ENCODE peak calls at places on chromosomes 11 and 22, in five cellular contexts. X, O, G, F and H are unnamed samples.

GRCh38 chr11:128018692-128019091 is 568.7 kb downstream of the ETS1 start:
- DNase-seq in X (no peak), O (no peak), G (no peak), F (no peak), H (no peak)

GRCh38 chr11:34105957-34106504 is 602 bp downstream of the NAT10 start:
- DNase-seq in X (no peak), O (no peak), G (no peak), F (peak), H (no peak)

GRCh38 chr11:129237456-129237855 is 45.3 kb upstream of the ARHGAP32 start:
- DNase-seq in X (no peak), O (no peak), G (no peak), F (no peak), H (no peak)

GRCh38 chr11:7437706-7438105 is 47.6 kb upstream of the OLFML1 start:
- DNase-seq in X (no peak), O (no peak), G (no peak), F (no peak), H (no peak)

GRCh38 chr22:46457502-46458488 is 79.6 kb downstream of the CELSR1 start:
- DNase-seq in X (no peak), O (no peak), G (peak), F (no peak), H (no peak)

GRCh38 chr11:72930011-72930410 is 115.8 kb downstream of the ATG16L2 start:
- DNase-seq in X (no peak), O (no peak), G (no peak), F (no peak), H (peak)

GRCh38 chr11:2976289-2977063 is 15.7 kb downstream of the NAP1L4 start:
- DNase-seq in X (no peak), O (no peak), G (no peak), F (no peak), H (no peak)

GRCh38 chr11:20647976-20648565 is 21.3 kb upstream of the NELL1 start:
- DNase-seq in X (peak), O (peak), G (peak), F (peak), H (peak)

GRCh38 chr11:70087446-70088167 is 9.5 kb downstream of the ANO1 start:
- DNase-seq in X (no peak), O (no peak), G (no peak), F (no peak), H (no peak)

GRCh38 chr11:78427615-78428272 is 10.1 kb upstream of the GAB2 start:
- DNase-seq in X (no peak), O (no peak), G (no peak), F (no peak), H (no peak)

GRCh38 chr11:111510311-111510710 is 1.9 kb downstream of the BTG4 start:
- DNase-seq in X (no peak), O (no peak), G (no peak), F (no peak), H (no peak)

GRCh38 chr11:236774-237767 is at the start of gene PSMD13:
- DNase-seq in X (peak), O (peak), G (peak), F (no peak), H (peak)

GRCh38 chr11:22216940-22217339 is 24.1 kb downstream of the ANO5 start:
- DNase-seq in X (no peak), O (no peak), G (no peak), F (no peak), H (no peak)

GRCh38 chr22:19870153-19871022 is 15.7 kb upstream of the GNB1L start:
- DNase-seq in X (no peak), O (no peak), G (no peak), F (no peak), H (no peak)

GRCh38 chr11:106156290-106156937 is 79.0 kb downstream of the AASDHPPT start:
- DNase-seq in X (peak), O (peak), G (peak), F (peak), H (peak)

GRCh38 chr22:28935713-28936112 is 52.3 kb downstream of the ZNRF3 start:
- DNase-seq in X (no peak), O (no peak), G (no peak), F (no peak), H (no peak)
- TF ChIP-seq CTCF in X (no peak), O (peak), G (peak), F (peak), H (peak)

GRCh38 chr11:68749061-68749491 is 2.2 kb downstream of the TESMIN start:
- DNase-seq in X (no peak), O (no peak), G (peak), F (no peak), H (no peak)
- TF ChIP-seq CTCF in X (no peak), O (no peak), G (no peak), F (no peak), H (no peak)

DNA sequence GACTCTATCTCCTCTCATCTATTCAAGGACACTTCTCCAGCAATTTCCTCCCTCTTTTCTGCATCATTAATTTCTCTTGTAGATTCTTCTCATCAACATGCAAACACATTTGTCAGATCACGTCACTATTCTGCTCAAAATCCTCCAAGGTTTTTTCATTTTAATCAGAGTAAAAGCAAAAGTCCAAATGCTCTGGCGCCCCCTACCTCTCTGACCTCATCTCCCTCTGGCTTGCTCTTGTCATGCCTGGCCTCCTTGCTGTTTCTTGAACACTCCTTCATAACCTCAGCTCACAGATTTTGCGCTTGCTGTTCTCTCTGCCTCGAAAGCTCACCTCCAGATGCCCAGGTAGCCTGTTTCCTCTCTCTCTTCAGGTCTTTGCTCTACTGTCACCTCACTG is 22.4 kb downstream of the RTCB start:
- DNase-seq in X (no peak), O (no peak), G (peak), F (no peak), H (peak)
- TF ChIP-seq CTCF in X (peak), O (peak), G (peak), F (peak), H (peak)

DNA sequence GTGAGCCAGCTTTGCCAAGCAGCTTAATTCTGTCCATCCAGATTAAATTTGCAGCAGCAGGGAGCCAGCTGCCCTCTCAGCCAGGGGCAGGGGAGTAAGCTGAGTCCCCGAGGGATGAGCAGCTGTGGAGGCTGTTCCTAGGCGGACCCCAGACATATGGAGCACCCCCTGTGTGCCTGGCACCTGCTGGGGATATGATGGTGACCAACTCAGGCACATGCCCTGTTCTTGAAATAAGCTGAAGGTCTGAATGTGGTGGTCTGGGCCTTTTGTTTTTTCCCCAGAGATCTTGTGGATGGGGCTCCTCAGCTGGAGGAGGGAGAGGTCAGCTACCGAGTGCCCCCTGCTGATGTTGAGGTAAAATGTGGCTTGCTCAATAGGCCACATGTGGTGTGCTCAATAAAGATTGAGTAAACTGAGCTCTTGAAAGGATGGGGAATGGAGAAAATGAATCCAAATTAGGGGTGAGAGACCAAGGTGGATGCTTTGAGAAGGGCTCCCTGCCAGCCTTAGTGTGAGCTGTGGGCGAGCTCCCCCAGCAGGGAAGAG is 103.3 kb upstream of the NNMT start:
- DNase-seq in X (no peak), O (peak), G (no peak), F (no peak), H (no peak)
- TF ChIP-seq CTCF in X (no peak), O (no peak), G (no peak), F (no peak), H (no peak)

GRCh38 chr11:118145285-118146227 is 7.1 kb downstream of the SCN4B start:
- DNase-seq in X (peak), O (peak), G (peak), F (peak), H (peak)
- TF ChIP-seq CTCF in X (peak), O (peak), G (peak), F (peak), H (peak)

GRCh38 chr22:37547249-37547741 is 13.0 kb upstream of the CDC42EP1 start:
- DNase-seq in X (no peak), O (no peak), G (no peak), F (no peak), H (no peak)

GRCh38 chr22:37544955-37545702 is 15.2 kb upstream of the CDC42EP1 start:
- DNase-seq in X (peak), O (no peak), G (peak), F (no peak), H (peak)

GRCh38 chr22:37549704-37550059 is 10.6 kb upstream of the CDC42EP1 start:
- DNase-seq in X (no peak), O (no peak), G (no peak), F (no peak), H (peak)

GRCh38 chr22:37545703-37546435 is 14.4 kb upstream of the CDC42EP1 start:
- DNase-seq in X (no peak), O (peak), G (peak), F (no peak), H (peak)

DNA sequence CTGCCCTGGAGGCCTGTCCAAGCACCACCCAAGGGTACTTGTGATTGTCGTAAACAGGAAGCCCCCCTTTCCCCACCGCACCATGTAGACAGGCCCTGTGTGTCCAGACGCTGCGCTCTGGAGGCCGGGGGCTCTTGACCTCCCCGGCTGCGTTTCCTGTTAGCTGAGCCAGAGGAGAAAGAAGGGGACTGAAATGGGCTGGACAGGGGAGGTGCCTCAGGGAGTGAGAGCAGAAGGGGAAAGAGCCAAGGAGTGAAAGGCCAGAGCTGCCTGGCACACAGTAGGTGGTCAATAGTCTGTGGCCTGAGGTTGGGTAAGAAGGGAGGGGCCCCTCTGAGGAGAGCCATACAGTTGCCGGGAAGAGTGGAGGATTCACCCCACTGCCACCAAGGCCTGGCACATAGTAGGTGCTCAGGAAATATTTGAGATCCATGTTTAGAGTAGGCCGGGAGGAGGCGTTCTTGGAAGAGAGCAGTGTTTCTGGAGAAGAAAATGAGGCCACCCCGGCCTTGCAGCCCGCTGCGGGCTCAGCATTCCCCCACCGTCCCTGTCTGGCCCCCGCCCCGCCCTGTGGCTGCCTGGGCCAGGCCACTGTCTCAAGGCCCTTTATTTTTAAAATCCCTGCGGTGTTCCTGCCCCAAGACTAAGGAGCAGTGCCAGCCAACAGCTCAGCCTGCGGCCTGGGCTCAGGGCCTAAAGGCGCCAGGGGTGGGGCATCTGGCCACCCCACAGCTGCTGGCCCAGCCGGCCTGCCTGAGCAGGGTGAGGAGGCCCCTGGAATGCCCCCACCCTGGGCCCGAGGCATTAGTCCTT is 13.6 kb upstream of the CDC42EP1 start:
- DNase-seq in X (no peak), O (no peak), G (no peak), F (no peak), H (no peak)
- TF ChIP-seq CTCF in X (no peak), O (peak), G (no peak), F (no peak), H (no peak)

GRCh38 chr11:116642902-116643301 is 129.9 kb downstream of the BUD13 start:
- DNase-seq in X (no peak), O (no peak), G (no peak), F (no peak), H (no peak)

GRCh38 chr11:116642481-116642880 is 130.3 kb downstream of the BUD13 start:
- DNase-seq in X (no peak), O (no peak), G (no peak), F (no peak), H (no peak)

GRCh38 chr11:116643521-116643920 is 129.3 kb downstream of the BUD13 start:
- DNase-seq in X (no peak), O (no peak), G (no peak), F (no peak), H (no peak)

GRCh38 chr11:116640641-116641402 is 132.0 kb downstream of the BUD13 start:
- DNase-seq in X (no peak), O (no peak), G (no peak), F (no peak), H (no peak)

GRCh38 chr11:116641561-116642045 is 131.2 kb downstream of the BUD13 start:
- DNase-seq in X (peak), O (no peak), G (peak), F (peak), H (peak)
- TF ChIP-seq CTCF in X (peak), O (peak), G (peak), F (peak), H (peak)

GRCh38 chr22:30486661-30487115 is 14.9 kb upstream of the SEC14L3 start:
- DNase-seq in X (no peak), O (no peak), G (no peak), F (no peak), H (peak)

GRCh38 chr22:30488121-30488520 is 16.3 kb upstream of the SEC14L3 start:
- DNase-seq in X (no peak), O (no peak), G (no peak), F (no peak), H (no peak)

GRCh38 chr22:30492144-30492543 is 13.4 kb downstream of the SEC14L4 start:
- DNase-seq in X (no peak), O (no peak), G (no peak), F (no peak), H (no peak)

GRCh38 chr22:30491381-30491780 is 14.1 kb downstream of the SEC14L4 start:
- DNase-seq in X (no peak), O (no peak), G (no peak), F (no peak), H (no peak)

GRCh38 chr22:30490399-30490798 is 15.1 kb downstream of the SEC14L4 start:
- DNase-seq in X (no peak), O (no peak), G (no peak), F (no peak), H (no peak)
- TF ChIP-seq CTCF in X (peak), O (peak), G (no peak), F (peak), H (no peak)

GRCh38 chr11:32870676-32871075 is 21.9 kb upstream of the QSER1 start:
- DNase-seq in X (no peak), O (no peak), G (no peak), F (no peak), H (peak)
- TF ChIP-seq CTCF in X (peak), O (peak), G (peak), F (peak), H (peak)

DNA sequence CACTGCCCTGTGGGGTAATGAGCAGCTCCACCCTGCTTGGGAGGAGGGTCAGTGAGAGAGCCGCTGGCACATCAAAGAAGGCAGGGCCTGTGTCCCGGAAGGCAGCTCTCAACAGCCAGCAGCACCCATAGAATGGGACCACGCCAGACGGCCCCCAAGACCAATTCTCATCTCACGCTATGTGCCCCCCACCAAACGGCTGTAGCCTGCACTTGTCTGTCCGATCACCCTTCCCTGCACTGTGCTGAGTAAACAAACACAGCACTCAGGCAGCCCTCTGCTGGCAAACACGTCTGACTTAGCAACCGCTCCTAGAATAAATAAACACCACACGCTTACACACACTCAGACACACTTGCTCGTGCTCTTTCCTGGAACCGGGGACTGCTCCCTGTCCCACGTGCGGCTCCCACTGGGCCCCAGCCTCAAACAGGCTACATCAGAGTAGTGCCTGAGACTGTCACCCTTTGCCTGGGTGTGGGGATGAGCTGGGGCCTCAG is 53.2 kb upstream of the CDON start:
- DNase-seq in X (no peak), O (peak), G (no peak), F (peak), H (peak)
- TF ChIP-seq CTCF in X (no peak), O (peak), G (peak), F (no peak), H (no peak)